ENCODE peak calls at places on chromosomes 5 and 9, in ten cellular contexts. B, L, Z, G, C, S, K, O, X and F are unnamed samples.

GRCh38 chr5:143400541-143401252 is 2.8 kb downstream of the NR3C1 start:
- DNase-seq in G (peak; percentile 60), C (peak; percentile 51), K (peak; percentile 82), S (peak; percentile 67), B (no peak), X (peak; percentile 69), L (peak; percentile 55), Z (peak; percentile 35), O (no peak), F (no peak)

GRCh38 chr5:141001466-141001853 is 35.2 kb downstream of the PCDHAC2 start:
- DNase-seq in X (no peak), B (no peak), C (no peak), O (no peak), K (peak; percentile 47), L (no peak), Z (no peak), S (no peak), G (no peak), F (no peak)

GRCh38 chr5:66669862-66670195 is 73.6 kb downstream of the MAST4 start:
- DNase-seq in K (no peak), O (no peak), L (no peak), Z (no peak), X (no peak), S (no peak), B (no peak), C (no peak), G (no peak), F (no peak)

GRCh38 chr5:36908544-36909260 is 32.1 kb downstream of the NIPBL start:
- DNase-seq in Z (no peak), K (no peak), O (no peak), B (no peak), C (no peak), X (no peak), L (peak; percentile 9), G (no peak), S (peak; percentile 51), F (no peak)

GRCh38 chr5:125310749-125311148 is 564.3 kb upstream of the ZNF608 start:
- DNase-seq in G (peak; percentile 25), C (peak; percentile 15), O (no peak), L (no peak), X (peak; percentile 14), S (no peak), K (no peak), B (no peak), Z (no peak), F (no peak)

GRCh38 chr5:72013741-72014703 is 93.3 kb upstream of the MAP1B start:
- DNase-seq in X (no peak), Z (no peak), C (no peak), O (no peak), K (no peak), S (peak; percentile 19), G (peak; percentile 57), B (no peak), L (peak; percentile 53), F (no peak)

GRCh38 chr5:21199087-21199486 is 1211.1 kb upstream of the CDH18 start:
- DNase-seq in C (no peak), S (no peak), L (peak; percentile 4), Z (no peak), K (no peak), O (no peak), X (no peak), B (no peak), G (no peak), F (no peak)

GRCh38 chr9:121192959-121193645 is 8.6 kb downstream of the RAB14 start:
- DNase-seq in Z (no peak), B (no peak), X (peak; percentile 39), L (peak; percentile 27), O (no peak), C (no peak), G (peak; percentile 36), K (no peak), S (no peak), F (no peak)

GRCh38 chr9:36818965-36819870 is 214.8 kb downstream of the PAX5 start:
- DNase-seq in L (no peak), K (no peak), C (no peak), Z (no peak), S (no peak), B (no peak), X (no peak), G (no peak), O (no peak), F (no peak)

GRCh38 chr5:38796000-38796738 is 49.6 kb upstream of the OSMR start:
- DNase-seq in K (no peak), L (no peak), G (peak; percentile 69), B (no peak), X (peak; percentile 65), Z (no peak), C (no peak), S (no peak), O (peak; percentile 87), F (no peak)

GRCh38 chr5:61603211-61603908 is 271.3 kb downstream of the ZSWIM6 start:
- DNase-seq in B (no peak), O (no peak), S (peak; percentile 46), L (no peak), X (peak; percentile 45), C (peak; percentile 40), Z (peak; percentile 79), K (peak; percentile 74), G (no peak), F (no peak)

GRCh38 chr5:130400091-130400490 is 495.8 kb downstream of the CHSY3 start:
- DNase-seq in K (peak; percentile 52), L (peak; percentile 7), G (no peak), Z (no peak), O (no peak), C (no peak), X (peak; percentile 0), B (no peak), S (peak; percentile 83), F (peak; percentile 34)

GRCh38 chr9:98707158-98708102 is 1.3 kb downstream of the GABBR2 start:
- DNase-seq in L (peak; percentile 82), B (peak; percentile 72), Z (no peak), G (peak; percentile 85), S (peak; percentile 76), C (peak; percentile 81), K (peak; percentile 78), O (no peak), X (peak; percentile 95), F (no peak)

GRCh38 chr9:76537150-76537646 is 78.2 kb downstream of the GCNT1 start:
- DNase-seq in S (no peak), K (no peak), O (no peak), B (peak; percentile 60), C (no peak), G (no peak), L (no peak), Z (peak; percentile 34), X (no peak), F (no peak)

GRCh38 chr5:14414615-14415515 is 166.7 kb upstream of the OTULINL start:
- DNase-seq in S (no peak), C (no peak), Z (no peak), O (no peak), X (no peak), G (no peak), K (no peak), B (no peak), L (no peak), F (no peak)

GRCh38 chr5:82364497-82364896 is 86.3 kb upstream of the RPS23 start:
- DNase-seq in L (peak; percentile 89), K (peak; percentile 45), B (no peak), G (peak; percentile 71), O (no peak), C (peak; percentile 81), X (peak; percentile 80), Z (no peak), S (peak; percentile 90), F (peak; percentile 34)

GRCh38 chr9:17422994-17423680 is 155.7 kb upstream of the SH3GL2 start:
- DNase-seq in L (peak; percentile 9), C (peak; percentile 0), X (peak; percentile 12), B (no peak), G (peak; percentile 36), Z (no peak), S (no peak), O (no peak), K (no peak), F (no peak)

GRCh38 chr5:115349001-115349817 is 52.8 kb upstream of the CCDC112 start:
- DNase-seq in S (peak; percentile 89), X (peak; percentile 95), Z (no peak), L (peak; percentile 88), G (peak; percentile 90), B (no peak), O (no peak), C (peak; percentile 88), K (peak; percentile 79), F (peak; percentile 59)

DNA sequence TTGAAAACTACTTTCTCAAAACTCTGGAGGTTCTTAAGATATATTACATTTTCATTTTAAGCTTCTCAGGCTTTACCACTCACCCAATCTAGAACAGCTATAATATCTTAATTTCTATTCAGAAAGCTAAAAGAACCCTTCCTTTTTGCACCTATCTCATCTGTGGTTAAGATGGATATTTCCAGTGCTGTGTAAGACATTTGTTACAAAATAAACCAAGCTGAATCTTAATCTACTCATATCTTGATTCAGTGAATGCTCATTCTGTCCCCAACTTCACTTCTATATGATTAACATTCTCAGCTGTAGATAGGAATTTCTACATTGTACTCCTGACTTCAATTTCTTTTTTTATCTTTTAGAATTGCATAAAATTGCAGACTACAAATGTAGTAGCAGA is 15.0 kb downstream of the ABHD17B start:
- DNase-seq in C (no peak), Z (no peak), X (peak; percentile 6), G (no peak), B (no peak), L (no peak), O (no peak), K (no peak), S (no peak), F (no peak)
- H3K4me3 ChIP-seq in C (no peak overlapping the region), Z (no peak overlapping the region), X (no peak overlapping the region), G (no peak overlapping the region), B (no peak overlapping the region), L (no peak overlapping the region), O (no peak overlapping the region), K (no peak overlapping the region), S (no peak overlapping the region), F (no peak overlapping the region)

GRCh38 chr9:94018628-94019027 is 63.5 kb upstream of the BARX1 start:
- DNase-seq in K (no peak), G (peak; percentile 79), Z (no peak), O (no peak), C (peak; percentile 47), B (no peak), X (no peak), L (peak; percentile 86), S (peak; percentile 87), F (peak; percentile 49)
- H3K4me3 ChIP-seq in K (no peak overlapping the region), G (no peak overlapping the region), Z (no peak overlapping the region), O (no peak overlapping the region), C (no peak overlapping the region), B (no peak overlapping the region), X (no peak overlapping the region), L (no peak overlapping the region), S (no peak overlapping the region), F (no peak overlapping the region)

GRCh38 chr5:126515337-126515736 is 79.7 kb downstream of the ALDH7A1 start:
- DNase-seq in X (no peak), L (no peak), B (no peak), C (no peak), K (no peak), G (no peak), O (no peak), Z (no peak), S (no peak), F (no peak)
- H3K4me3 ChIP-seq in X (no peak overlapping the region), L (no peak overlapping the region), B (no peak overlapping the region), C (no peak overlapping the region), K (no peak overlapping the region), G (no peak overlapping the region), O (no peak overlapping the region), Z (no peak overlapping the region), S (no peak overlapping the region), F (no peak overlapping the region)

DNA sequence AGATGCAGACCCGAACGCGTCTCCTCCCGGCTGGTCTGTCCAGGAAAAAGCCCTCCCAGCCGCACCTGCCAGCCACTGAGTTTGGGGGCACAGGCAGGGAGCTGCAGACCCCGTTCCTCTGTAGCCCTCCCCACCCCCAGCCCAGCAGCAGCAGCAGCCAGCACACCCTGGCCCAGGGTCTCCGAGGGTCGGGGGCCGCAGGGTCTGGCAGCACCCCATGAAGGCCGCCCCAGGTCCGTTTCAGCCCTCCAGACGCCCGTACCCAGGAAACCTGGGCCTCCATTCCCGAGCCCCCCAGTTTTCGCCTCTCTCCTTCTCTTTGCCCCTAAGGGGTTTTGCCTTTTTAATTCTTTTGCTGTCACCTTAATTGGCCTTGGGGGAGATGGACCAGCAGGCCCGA is 19.7 kb downstream of the EXD3 start:
- DNase-seq in B (no peak), X (no peak), G (no peak), C (no peak), S (no peak), L (no peak), Z (no peak), O (no peak), K (no peak), F (no peak)
- H3K4me3 ChIP-seq in B (no peak overlapping the region), X (no peak overlapping the region), G (no peak overlapping the region), C (no peak overlapping the region), S (no peak overlapping the region), L (no peak overlapping the region), Z (no peak overlapping the region), O (no peak overlapping the region), K (no peak overlapping the region), F (no peak overlapping the region)